ENCODE peak calls at places on chromosomes 7 and 10, in six cellular contexts. Q, F, Z, R, U and S are unnamed samples.

GRCh38 chr7:44750921-44751571 is 2.4 kb downstream of the ZMIZ2 start:
- DNase-seq in U (peak), F (no peak), Z (peak), Q (peak), R (peak), S (no peak)

GRCh38 chr7:25897261-25897782 is 254.7 kb upstream of the NFE2L3 start:
- DNase-seq in Z (no peak), U (no peak), Q (no peak), F (no peak), R (no peak), S (no peak)

GRCh38 chr7:41287559-41288335 is 415.1 kb downstream of the INHBA start:
- DNase-seq in U (no peak), Q (no peak), Z (no peak), R (no peak), F (no peak), S (no peak)

GRCh38 chr7:1918881-1919525 is 248.9 kb downstream of the ELFN1 start:
- DNase-seq in U (no peak), Z (peak), Q (no peak), R (peak), F (no peak), S (no peak)

GRCh38 chr10:58567652-58568051 is 55.0 kb downstream of the BICC1 start:
- DNase-seq in U (no peak), F (no peak), Q (no peak), Z (no peak), R (no peak), S (no peak)

GRCh38 chr10:132832186-132832983 is 46.4 kb upstream of the NKX6-2 start:
- DNase-seq in Z (peak), F (no peak), R (no peak), Q (no peak), U (peak), S (no peak)

GRCh38 chr10:103241262-103242011 is 4.2 kb upstream of the RPEL1 start:
- DNase-seq in Q (peak), R (no peak), U (no peak), Z (no peak), F (no peak), S (peak)

GRCh38 chr7:95843286-95843685 is 70.9 kb downstream of the DYNC1I1 start:
- DNase-seq in U (peak), R (no peak), Q (peak), Z (no peak), F (no peak), S (peak)

GRCh38 chr10:114766470-114766869 is 55.1 kb upstream of the FHIP2A start:
- DNase-seq in F (no peak), Q (no peak), Z (no peak), U (no peak), R (no peak), S (no peak)

GRCh38 chr7:135801045-135801693 is 52.6 kb upstream of the FAM180A start:
- DNase-seq in Q (peak), F (peak), Z (no peak), R (no peak), U (peak), S (peak)

GRCh38 chr10:35083242-35083641 is 6.9 kb downstream of the CUL2 start:
- DNase-seq in Z (no peak), Q (no peak), R (no peak), F (no peak), U (no peak), S (no peak)

GRCh38 chr10:77863446-77863845 is 63.1 kb downstream of the DLG5 start:
- DNase-seq in R (no peak), U (no peak), Z (no peak), Q (no peak), F (no peak), S (no peak)

GRCh38 chr10:77866598-77866997 is 60.0 kb downstream of the DLG5 start:
- DNase-seq in U (no peak), R (no peak), Q (no peak), F (no peak), Z (no peak), S (no peak)

GRCh38 chr10:77867124-77867715 is 59.3 kb downstream of the DLG5 start:
- DNase-seq in R (no peak), U (no peak), F (no peak), Q (no peak), Z (no peak), S (no peak)

GRCh38 chr10:77864151-77864851 is 62.3 kb downstream of the DLG5 start:
- DNase-seq in F (no peak), U (no peak), Z (peak), Q (no peak), R (no peak), S (no peak)

DNA sequence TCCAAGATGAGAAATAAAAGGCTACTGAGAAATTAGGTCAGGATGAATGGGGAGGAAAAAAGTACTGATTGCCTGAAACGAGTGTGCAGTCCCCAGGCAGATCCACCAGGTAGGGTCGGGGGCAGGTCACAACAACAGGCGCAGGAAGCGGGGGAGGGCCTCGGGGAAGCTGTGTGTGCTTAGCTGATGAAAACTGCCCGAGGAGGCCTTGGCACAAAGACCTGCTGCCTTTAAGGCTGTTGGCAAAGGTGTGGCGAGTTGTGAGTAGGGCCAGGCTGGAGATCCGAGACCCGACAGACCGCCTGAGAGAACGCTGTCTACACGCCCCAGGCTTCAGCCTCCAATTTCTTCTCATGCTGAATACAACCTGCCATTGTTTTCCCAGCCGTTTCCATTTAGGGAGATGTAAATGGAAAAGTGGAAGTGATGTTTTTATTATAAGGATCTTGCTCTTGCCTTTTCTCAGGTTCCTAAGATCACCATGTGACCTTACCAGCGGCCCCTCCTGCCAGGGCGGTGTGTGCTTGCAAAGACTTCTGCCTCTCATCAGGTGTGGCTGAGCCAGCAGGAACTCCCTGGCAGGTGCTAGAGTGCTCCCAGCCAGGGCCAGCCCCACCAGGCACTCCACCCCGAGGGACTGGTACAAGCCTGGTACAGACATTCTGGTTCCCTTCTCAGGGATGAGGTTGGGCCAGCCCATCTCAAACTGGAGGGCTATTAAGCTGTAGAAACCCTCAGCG is 60.8 kb downstream of the DLG5 start:
- DNase-seq in Q (no peak), R (no peak), F (no peak), Z (no peak), U (peak), S (no peak)
- H3K4me3 ChIP-seq in Q (no peak), R (no peak), F (no peak), Z (no peak), U (no peak), S (no peak)

DNA sequence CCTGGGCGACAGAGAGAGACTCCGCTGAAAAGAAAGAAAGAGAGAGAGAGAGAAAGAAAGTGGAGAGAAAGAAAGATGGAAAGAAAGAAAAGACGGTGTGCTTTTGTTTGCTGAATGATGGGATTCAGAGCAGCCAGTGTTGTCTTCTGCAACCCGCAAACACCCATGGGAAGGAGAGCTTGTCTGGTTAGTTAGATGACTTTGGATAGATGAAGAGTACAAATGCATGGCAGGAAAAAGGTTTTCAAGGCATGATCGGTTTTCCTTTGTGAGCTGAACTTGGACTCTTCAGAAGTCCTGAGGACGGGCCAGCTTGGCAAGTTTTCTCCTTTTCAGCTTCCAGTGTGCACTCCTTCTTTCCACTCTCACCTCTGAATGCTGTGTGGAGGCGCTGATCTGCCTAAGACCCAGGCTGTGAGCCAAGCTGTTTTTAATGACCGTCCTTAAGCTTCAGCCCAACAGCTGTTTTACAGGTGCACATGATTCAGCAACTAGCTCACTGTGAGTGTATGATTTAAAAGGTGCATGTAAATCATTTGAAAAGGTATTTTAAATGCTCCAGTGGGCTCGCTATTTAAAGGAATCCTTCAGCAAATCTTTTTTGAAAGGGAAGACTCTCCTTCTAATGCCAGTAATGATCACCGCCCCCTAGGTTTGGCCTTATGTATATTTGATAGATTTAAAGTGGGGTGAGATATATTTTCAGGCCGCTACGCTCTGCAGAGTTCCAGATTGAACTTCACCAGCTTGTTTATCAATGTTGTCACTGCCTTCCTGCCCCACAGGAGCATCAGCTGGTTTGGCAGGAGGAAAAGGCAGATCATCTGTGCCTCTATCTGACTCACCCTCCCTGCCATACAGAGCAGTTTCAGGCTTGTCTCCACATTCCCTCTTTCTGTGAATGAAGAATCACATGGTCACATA is 115.0 kb downstream of the PLXDC2 start:
- DNase-seq in U (no peak), R (no peak), Z (no peak), F (no peak), Q (peak), S (no peak)
- H3K4me3 ChIP-seq in U (no peak), R (no peak), Z (no peak), F (no peak), Q (no peak), S (no peak)

GRCh38 chr7:141875453-141875852 is 34.2 kb upstream of the PRSS37 start:
- DNase-seq in R (no peak), Z (no peak), U (peak), F (no peak), Q (no peak), S (no peak)
- H3K4me3 ChIP-seq in R (no peak), Z (no peak), U (no peak), F (no peak), Q (no peak), S (no peak)

DNA sequence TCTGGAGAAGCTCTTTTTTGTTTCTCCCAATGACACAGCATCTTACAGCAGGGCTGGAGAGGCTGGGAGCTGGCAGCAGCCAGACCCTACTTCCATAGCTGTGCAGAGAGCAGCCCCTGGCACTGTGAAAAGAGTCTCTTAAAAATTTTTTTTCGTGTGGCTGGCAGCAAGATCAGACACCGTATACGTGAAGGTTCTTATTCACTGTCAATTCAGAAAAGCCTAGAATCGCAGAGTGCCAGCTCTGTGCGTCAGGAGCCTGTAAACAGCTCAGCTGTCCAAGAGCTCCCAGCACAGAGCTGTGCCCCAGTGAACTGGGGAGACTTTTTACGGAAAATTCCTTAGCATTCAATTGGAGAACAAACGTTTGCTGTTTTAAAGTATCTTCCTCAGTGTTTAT is 6.5 kb downstream of the BAG3 start:
- DNase-seq in F (no peak), R (no peak), Q (peak), Z (no peak), U (no peak), S (no peak)
- H3K4me3 ChIP-seq in F (no peak), R (no peak), Q (no peak), Z (no peak), U (no peak), S (no peak)

GRCh38 chr10:97844672-97845071 is 5.0 kb upstream of the GOLGA7B start:
- DNase-seq in Z (no peak), Q (no peak), U (no peak), R (no peak), F (no peak), S (no peak)

GRCh38 chr10:97843296-97843671 is 6.4 kb upstream of the GOLGA7B start:
- DNase-seq in U (no peak), Z (no peak), F (no peak), Q (no peak), R (no peak), S (no peak)

GRCh38 chr10:97842658-97843295 is 6.9 kb upstream of the GOLGA7B start:
- DNase-seq in F (no peak), U (no peak), R (no peak), Q (no peak), Z (no peak), S (no peak)
- H3K4me3 ChIP-seq in F (no peak), U (no peak), R (no peak), Q (no peak), Z (no peak), S (no peak)

GRCh38 chr10:326350-326749 is 191.1 kb downstream of the ZMYND11 start:
- DNase-seq in Q (no peak), R (no peak), F (no peak), Z (no peak), U (peak), S (peak)
- H3K4me3 ChIP-seq in Q (no peak), R (no peak), F (no peak), Z (no peak), U (no peak), S (no peak)

GRCh38 chr10:73906524-73907447 is 4.1 kb upstream of the PLAU start:
- DNase-seq in U (peak), Q (peak), Z (no peak), R (no peak), F (peak), S (peak)
- H3K4me3 ChIP-seq in U (no peak), Q (no peak), Z (no peak), R (no peak), F (peak), S (no peak)

GRCh38 chr7:139106959-139107358 is 2.6 kb downstream of the ZC3HAV1 start:
- DNase-seq in U (no peak), F (no peak), R (no peak), Q (no peak), Z (no peak), S (no peak)
- H3K4me3 ChIP-seq in U (no peak), F (no peak), R (no peak), Q (peak), Z (peak), S (no peak)

DNA sequence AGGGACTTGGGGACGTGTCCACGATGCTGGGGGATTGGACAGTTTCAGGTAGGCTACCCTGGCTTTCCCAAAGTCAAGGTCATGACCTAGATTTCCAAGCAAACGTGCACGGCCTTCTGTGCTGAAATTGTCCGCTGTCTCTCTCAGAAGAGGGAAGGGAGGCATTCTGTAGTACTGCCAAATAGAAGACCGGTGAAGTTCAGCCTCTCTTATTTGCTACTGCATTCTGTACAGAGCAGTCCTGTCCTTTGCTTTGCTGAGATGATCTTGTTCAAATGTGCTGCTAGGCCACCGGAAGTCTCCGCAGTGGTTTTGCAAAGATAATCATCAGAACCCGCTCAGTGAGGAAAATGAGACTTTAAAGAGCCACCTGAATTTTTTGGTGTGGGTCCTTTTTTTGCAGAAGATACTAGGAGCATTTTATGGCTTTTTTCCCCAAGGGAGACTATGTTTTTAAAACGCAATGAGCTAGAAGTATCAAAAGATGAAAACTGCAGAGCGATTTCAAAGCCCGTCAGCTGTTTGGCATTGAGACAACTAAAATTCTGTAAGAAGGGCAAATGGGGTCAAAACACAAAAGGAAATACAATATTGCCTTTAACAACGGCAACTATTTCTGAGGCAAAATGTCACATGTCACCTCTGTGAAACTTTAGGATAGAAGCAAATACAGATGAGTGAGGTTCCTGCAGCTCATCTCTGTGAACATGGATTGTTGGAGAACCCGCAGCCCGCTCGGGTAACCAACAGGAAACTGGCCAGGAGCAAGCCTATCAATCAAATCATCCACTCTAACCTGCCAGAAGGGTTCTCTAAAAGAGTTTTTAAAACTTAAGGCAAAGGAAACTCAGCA is 1.3 kb upstream of the NMT2 start:
- DNase-seq in F (no peak), Z (no peak), Q (no peak), U (no peak), R (no peak), S (peak)
- H3K4me3 ChIP-seq in F (no peak), Z (peak), Q (no peak), U (no peak), R (no peak), S (no peak)